ENCODE peak calls at places on chromosomes 1 and 21, in five cellular contexts. One of them, this sample, is unnamed.

GRCh38 chr1:27598902-27599528 is 4.9 kb downstream of the AHDC1 start:
- DNase-seq in HepG2: no peak
- DNase-seq in GM12891: no peak
- DNase-seq in K562: peak
- DNase-seq in H1: no peak
- DNase-seq in this sample: no peak

GRCh38 chr1:180239145-180240096 is 9.4 kb downstream of the LHX4 start:
- DNase-seq in HepG2: no peak
- DNase-seq in GM12891: no peak
- DNase-seq in K562: no peak
- DNase-seq in H1: no peak
- DNase-seq in this sample: no peak

GRCh38 chr1:104646233-104646632 is 896.5 kb downstream of the AMY1C start:
- DNase-seq in HepG2: no peak
- DNase-seq in GM12891: no peak
- DNase-seq in K562: no peak
- DNase-seq in H1: no peak
- DNase-seq in this sample: no peak

GRCh38 chr1:161285519-161285918 is 24.2 kb downstream of the MPZ start:
- DNase-seq in HepG2: no peak
- DNase-seq in GM12891: no peak
- DNase-seq in K562: no peak
- DNase-seq in H1: no peak
- DNase-seq in this sample: no peak

GRCh38 chr1:113763651-113764050 is 4.4 kb upstream of the PHTF1 start:
- DNase-seq in HepG2: no peak
- DNase-seq in GM12891: no peak
- DNase-seq in K562: no peak
- DNase-seq in H1: no peak
- DNase-seq in this sample: no peak

GRCh38 chr1:36224537-36225297 is 474 bp downstream of the THRAP3 start:
- DNase-seq in HepG2: peak
- DNase-seq in GM12891: peak
- DNase-seq in K562: peak
- DNase-seq in H1: peak
- DNase-seq in this sample: peak

GRCh38 chr1:167922023-167922422 is 8.1 kb upstream of the ADCY10 start:
- DNase-seq in HepG2: no peak
- DNase-seq in GM12891: no peak
- DNase-seq in K562: no peak
- DNase-seq in H1: no peak
- DNase-seq in this sample: no peak

GRCh38 chr1:160307455-160307854 is 22.5 kb upstream of the PEX19 start:
- DNase-seq in HepG2: no peak
- DNase-seq in GM12891: no peak
- DNase-seq in K562: no peak
- DNase-seq in H1: peak
- DNase-seq in this sample: no peak

GRCh38 chr1:8718878-8719361 is 98.5 kb downstream of the RERE start:
- DNase-seq in HepG2: no peak
- DNase-seq in GM12891: no peak
- DNase-seq in K562: no peak
- DNase-seq in H1: no peak
- DNase-seq in this sample: no peak

GRCh38 chr1:156177918-156178654 is 15.8 kb upstream of the SLC25A44 start:
- DNase-seq in HepG2: no peak
- DNase-seq in GM12891: no peak
- DNase-seq in K562: peak
- DNase-seq in H1: no peak
- DNase-seq in this sample: no peak

GRCh38 chr1:61149010-61149860 is 66.9 kb downstream of the NFIA start:
- DNase-seq in HepG2: no peak
- DNase-seq in GM12891: no peak
- DNase-seq in K562: no peak
- DNase-seq in H1: no peak
- DNase-seq in this sample: no peak

GRCh38 chr1:39649786-39650185 is 10.3 kb upstream of the HEYL start:
- DNase-seq in HepG2: no peak
- DNase-seq in GM12891: no peak
- DNase-seq in K562: no peak
- DNase-seq in H1: no peak
- DNase-seq in this sample: no peak

GRCh38 chr1:203037509-203038190 is 11.4 kb downstream of the PPFIA4 start:
- DNase-seq in HepG2: no peak
- DNase-seq in GM12891: peak
- DNase-seq in K562: no peak
- DNase-seq in H1: no peak
- DNase-seq in this sample: peak
- TF ChIP-seq TAF1 in HepG2: no peak
- TF ChIP-seq TAF1 in GM12891: no peak
- TF ChIP-seq TAF1 in K562: no peak
- TF ChIP-seq TAF1 in H1: no peak
- TF ChIP-seq TAF1 in this sample: no peak

GRCh38 chr21:32624726-32625125 is 12.5 kb upstream of the CFAP298 start:
- DNase-seq in HepG2: no peak
- DNase-seq in GM12891: no peak
- DNase-seq in K562: peak
- DNase-seq in H1: no peak
- DNase-seq in this sample: no peak
- TF ChIP-seq TAF1 in HepG2: no peak
- TF ChIP-seq TAF1 in GM12891: no peak
- TF ChIP-seq TAF1 in K562: no peak
- TF ChIP-seq TAF1 in H1: no peak
- TF ChIP-seq TAF1 in this sample: no peak

GRCh38 chr1:203555046-203555445 is 61.1 kb downstream of the OPTC start:
- DNase-seq in HepG2: no peak
- DNase-seq in GM12891: no peak
- DNase-seq in K562: no peak
- DNase-seq in H1: no peak
- DNase-seq in this sample: no peak

GRCh38 chr1:203551550-203551949 is 57.6 kb downstream of the OPTC start:
- DNase-seq in HepG2: no peak
- DNase-seq in GM12891: no peak
- DNase-seq in K562: no peak
- DNase-seq in H1: no peak
- DNase-seq in this sample: no peak

GRCh38 chr1:203555484-203556046 is 61.6 kb downstream of the OPTC start:
- DNase-seq in HepG2: no peak
- DNase-seq in GM12891: no peak
- DNase-seq in K562: no peak
- DNase-seq in H1: no peak
- DNase-seq in this sample: no peak

GRCh38 chr1:203550846-203551245 is 56.9 kb downstream of the OPTC start:
- DNase-seq in HepG2: no peak
- DNase-seq in GM12891: no peak
- DNase-seq in K562: no peak
- DNase-seq in H1: no peak
- DNase-seq in this sample: no peak

DNA sequence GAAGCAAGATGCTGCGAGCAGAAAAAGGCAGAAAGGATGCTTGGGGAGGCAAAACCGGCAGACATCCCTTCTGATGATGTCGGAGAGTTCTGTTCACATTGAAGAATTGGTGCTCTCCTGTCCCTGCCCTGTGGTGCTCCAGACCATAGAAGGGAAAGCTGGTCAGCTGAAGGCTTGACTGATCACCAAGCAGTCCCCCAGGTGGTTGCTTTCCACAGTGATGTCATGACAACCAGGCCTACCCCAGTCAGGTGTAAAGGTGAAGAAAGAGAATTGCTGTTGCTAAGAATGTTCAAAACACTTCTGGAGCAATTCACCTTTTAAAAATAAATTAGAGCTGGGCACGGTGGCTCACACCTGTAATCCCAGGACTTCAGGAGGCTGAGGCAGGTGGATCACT is 59.5 kb downstream of the OPTC start:
- DNase-seq in HepG2: no peak
- DNase-seq in GM12891: no peak
- DNase-seq in K562: no peak
- DNase-seq in H1: no peak
- DNase-seq in this sample: no peak
- TF ChIP-seq TAF1 in HepG2: no peak
- TF ChIP-seq TAF1 in GM12891: no peak
- TF ChIP-seq TAF1 in K562: no peak
- TF ChIP-seq TAF1 in H1: no peak
- TF ChIP-seq TAF1 in this sample: no peak

GRCh38 chr1:191145834-191146233 is 668.2 kb upstream of the BRINP3 start:
- DNase-seq in HepG2: no peak
- DNase-seq in GM12891: no peak
- DNase-seq in K562: no peak
- DNase-seq in H1: no peak
- DNase-seq in this sample: no peak

GRCh38 chr1:191152776-191153175 is 675.1 kb upstream of the BRINP3 start:
- DNase-seq in HepG2: no peak
- DNase-seq in GM12891: no peak
- DNase-seq in K562: no peak
- DNase-seq in H1: no peak
- DNase-seq in this sample: no peak

GRCh38 chr1:191155178-191155577 is 677.5 kb upstream of the BRINP3 start:
- DNase-seq in HepG2: no peak
- DNase-seq in GM12891: no peak
- DNase-seq in K562: no peak
- DNase-seq in H1: no peak
- DNase-seq in this sample: no peak

DNA sequence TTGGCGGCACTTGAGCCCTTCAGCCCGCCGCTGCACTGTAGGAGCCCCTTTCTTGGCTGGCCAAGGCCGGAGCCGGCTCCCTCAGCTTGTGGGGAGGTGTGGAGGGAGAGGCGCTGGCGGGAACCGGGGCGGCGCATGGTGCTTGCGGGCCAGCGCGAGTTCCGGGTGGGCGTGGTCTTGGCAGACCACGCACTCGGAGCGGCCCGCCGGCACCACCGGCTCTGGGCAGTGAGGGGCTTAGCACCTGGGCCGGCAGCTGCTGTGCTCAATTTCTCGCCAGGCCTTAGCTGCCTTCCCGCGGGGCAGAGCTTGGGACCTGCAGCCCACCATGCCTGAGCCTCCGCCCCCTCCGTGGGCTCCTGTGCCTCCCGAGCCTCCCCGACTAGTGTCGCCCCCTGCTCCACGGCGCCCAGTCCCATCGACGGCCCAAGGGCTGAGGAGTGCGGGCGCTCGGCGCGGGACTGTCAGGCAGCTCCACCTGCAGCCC is 673.7 kb upstream of the BRINP3 start:
- DNase-seq in HepG2: no peak
- DNase-seq in GM12891: no peak
- DNase-seq in K562: no peak
- DNase-seq in H1: no peak
- DNase-seq in this sample: no peak
- TF ChIP-seq TAF1 in HepG2: no peak
- TF ChIP-seq TAF1 in GM12891: no peak
- TF ChIP-seq TAF1 in K562: no peak
- TF ChIP-seq TAF1 in H1: no peak
- TF ChIP-seq TAF1 in this sample: no peak

DNA sequence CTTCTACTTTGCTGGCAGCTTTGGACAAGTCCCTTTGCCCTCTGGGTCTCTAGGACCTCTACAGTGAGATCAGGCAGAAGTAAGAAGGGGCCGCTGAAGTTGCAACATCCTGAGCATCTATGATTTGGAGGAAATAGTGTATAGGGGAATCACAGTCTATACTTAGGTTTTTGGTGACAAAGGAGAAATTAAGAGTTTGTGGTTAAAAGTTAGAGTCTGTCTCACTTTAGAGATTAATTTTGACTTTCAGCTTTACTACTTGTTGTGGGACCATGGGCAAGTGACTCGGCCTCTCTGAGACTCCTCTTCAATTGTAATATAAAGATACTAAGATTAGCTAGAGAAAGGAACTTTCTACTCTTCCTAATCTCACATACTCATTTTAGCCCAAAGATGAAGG is 33.1 kb upstream of the LMX1A start:
- DNase-seq in HepG2: no peak
- DNase-seq in GM12891: no peak
- DNase-seq in K562: no peak
- DNase-seq in H1: no peak
- DNase-seq in this sample: no peak
- TF ChIP-seq TAF1 in HepG2: no peak
- TF ChIP-seq TAF1 in GM12891: no peak
- TF ChIP-seq TAF1 in K562: no peak
- TF ChIP-seq TAF1 in H1: no peak
- TF ChIP-seq TAF1 in this sample: no peak